ENCODE peak calls at places on chromosomes 4 and X, in four cellular contexts. One of them, this sample, is unnamed.

GRCh38 chr4:128940966-128941365 is 131.5 kb downstream of the JADE1 start:
- DNase-seq in activated CD8-positive, alpha-beta memory T cell treated with anti-CD3 and anti-CD28 coated beads for 1 hour: no peak
- DNase-seq in mesendoderm: peak
- DNase-seq in activated T-helper 1 cell treated with anti-CD3 and anti-CD28 coated beads, Interleukin-2, amount 50 U/mL, for 16 hours: no peak
- DNase-seq in this sample: no peak

GRCh38 chr4:72577211-72577610 is 8.2 kb upstream of the ADAMTS3 start:
- DNase-seq in activated CD8-positive, alpha-beta memory T cell treated with anti-CD3 and anti-CD28 coated beads for 1 hour: no peak
- DNase-seq in mesendoderm: no peak
- DNase-seq in activated T-helper 1 cell treated with anti-CD3 and anti-CD28 coated beads, Interleukin-2, amount 50 U/mL, for 16 hours: no peak
- DNase-seq in this sample: no peak

GRCh38 chr4:106370214-106370613 is 1.6 kb upstream of the GIMD1 start:
- DNase-seq in activated CD8-positive, alpha-beta memory T cell treated with anti-CD3 and anti-CD28 coated beads for 1 hour: no peak
- DNase-seq in mesendoderm: no peak
- DNase-seq in activated T-helper 1 cell treated with anti-CD3 and anti-CD28 coated beads, Interleukin-2, amount 50 U/mL, for 16 hours: no peak
- DNase-seq in this sample: no peak

GRCh38 chrX:64571011-64571410 is 175.8 kb upstream of the MTMR8 start:
- DNase-seq in activated CD8-positive, alpha-beta memory T cell treated with anti-CD3 and anti-CD28 coated beads for 1 hour: no peak
- DNase-seq in mesendoderm: peak
- DNase-seq in activated T-helper 1 cell treated with anti-CD3 and anti-CD28 coated beads, Interleukin-2, amount 50 U/mL, for 16 hours: no peak
- DNase-seq in this sample: no peak

GRCh38 chr4:2982012-2982411 is 18.6 kb downstream of the GRK4 start:
- DNase-seq in activated CD8-positive, alpha-beta memory T cell treated with anti-CD3 and anti-CD28 coated beads for 1 hour: no peak
- DNase-seq in mesendoderm: no peak
- DNase-seq in activated T-helper 1 cell treated with anti-CD3 and anti-CD28 coated beads, Interleukin-2, amount 50 U/mL, for 16 hours: no peak
- DNase-seq in this sample: no peak

GRCh38 chr4:55083771-55084170 is 41.6 kb downstream of the KDR start:
- DNase-seq in activated CD8-positive, alpha-beta memory T cell treated with anti-CD3 and anti-CD28 coated beads for 1 hour: no peak
- DNase-seq in mesendoderm: no peak
- DNase-seq in activated T-helper 1 cell treated with anti-CD3 and anti-CD28 coated beads, Interleukin-2, amount 50 U/mL, for 16 hours: no peak
- DNase-seq in this sample: no peak

GRCh38 chr4:26729027-26729426 is 131.6 kb upstream of the STIM2 start:
- DNase-seq in activated CD8-positive, alpha-beta memory T cell treated with anti-CD3 and anti-CD28 coated beads for 1 hour: no peak
- DNase-seq in mesendoderm: no peak
- DNase-seq in activated T-helper 1 cell treated with anti-CD3 and anti-CD28 coated beads, Interleukin-2, amount 50 U/mL, for 16 hours: no peak
- DNase-seq in this sample: no peak

GRCh38 chr4:39032218-39033085 is at the start of gene TMEM156:
- DNase-seq in activated CD8-positive, alpha-beta memory T cell treated with anti-CD3 and anti-CD28 coated beads for 1 hour: no peak
- DNase-seq in mesendoderm: no peak
- DNase-seq in activated T-helper 1 cell treated with anti-CD3 and anti-CD28 coated beads, Interleukin-2, amount 50 U/mL, for 16 hours: no peak
- DNase-seq in this sample: no peak

GRCh38 chr4:42404001-42404400 is 6.7 kb downstream of the SHISA3 start:
- DNase-seq in activated CD8-positive, alpha-beta memory T cell treated with anti-CD3 and anti-CD28 coated beads for 1 hour: no peak
- DNase-seq in mesendoderm: peak
- DNase-seq in activated T-helper 1 cell treated with anti-CD3 and anti-CD28 coated beads, Interleukin-2, amount 50 U/mL, for 16 hours: no peak
- DNase-seq in this sample: no peak

GRCh38 chr4:54082168-54082567 is 17.8 kb upstream of the CHIC2 start:
- DNase-seq in activated CD8-positive, alpha-beta memory T cell treated with anti-CD3 and anti-CD28 coated beads for 1 hour: no peak
- DNase-seq in mesendoderm: no peak
- DNase-seq in activated T-helper 1 cell treated with anti-CD3 and anti-CD28 coated beads, Interleukin-2, amount 50 U/mL, for 16 hours: no peak
- DNase-seq in this sample: no peak

GRCh38 chrX:1453390-1453783 is 678 bp upstream of the ASMTL start:
- DNase-seq in activated CD8-positive, alpha-beta memory T cell treated with anti-CD3 and anti-CD28 coated beads for 1 hour: no peak
- DNase-seq in mesendoderm: no peak
- DNase-seq in activated T-helper 1 cell treated with anti-CD3 and anti-CD28 coated beads, Interleukin-2, amount 50 U/mL, for 16 hours: peak
- DNase-seq in this sample: no peak

GRCh38 chrX:71181558-71181909 is 36.9 kb downstream of the NLGN3 start:
- DNase-seq in activated CD8-positive, alpha-beta memory T cell treated with anti-CD3 and anti-CD28 coated beads for 1 hour: peak
- DNase-seq in mesendoderm: no peak
- DNase-seq in activated T-helper 1 cell treated with anti-CD3 and anti-CD28 coated beads, Interleukin-2, amount 50 U/mL, for 16 hours: peak
- DNase-seq in this sample: no peak

GRCh38 chr4:169993531-169993930 is 32.7 kb downstream of the MFAP3L start:
- DNase-seq in activated CD8-positive, alpha-beta memory T cell treated with anti-CD3 and anti-CD28 coated beads for 1 hour: no peak
- DNase-seq in mesendoderm: no peak
- DNase-seq in activated T-helper 1 cell treated with anti-CD3 and anti-CD28 coated beads, Interleukin-2, amount 50 U/mL, for 16 hours: no peak
- DNase-seq in this sample: no peak

GRCh38 chrX:23344904-23345271 is 10.2 kb downstream of the PTCHD1 start:
- DNase-seq in activated CD8-positive, alpha-beta memory T cell treated with anti-CD3 and anti-CD28 coated beads for 1 hour: no peak
- DNase-seq in mesendoderm: no peak
- DNase-seq in activated T-helper 1 cell treated with anti-CD3 and anti-CD28 coated beads, Interleukin-2, amount 50 U/mL, for 16 hours: no peak
- DNase-seq in this sample: no peak

GRCh38 chr4:142549726-142550463 is 296.2 kb downstream of the INPP4B start:
- DNase-seq in activated CD8-positive, alpha-beta memory T cell treated with anti-CD3 and anti-CD28 coated beads for 1 hour: no peak
- DNase-seq in mesendoderm: peak
- DNase-seq in activated T-helper 1 cell treated with anti-CD3 and anti-CD28 coated beads, Interleukin-2, amount 50 U/mL, for 16 hours: no peak
- DNase-seq in this sample: no peak

GRCh38 chr4:185061610-185062009 is 43.3 kb downstream of the HELT start:
- DNase-seq in activated CD8-positive, alpha-beta memory T cell treated with anti-CD3 and anti-CD28 coated beads for 1 hour: no peak
- DNase-seq in mesendoderm: no peak
- DNase-seq in activated T-helper 1 cell treated with anti-CD3 and anti-CD28 coated beads, Interleukin-2, amount 50 U/mL, for 16 hours: no peak
- DNase-seq in this sample: no peak

This sample was measured in cerebellar nuclear complex.